ENCODE peak calls at places on chromosomes 1 and 21, in nine cellular contexts. Z is Panc1; W is brain microvascular endothelial cell; M is Karpas-422; F is suprapubic skin; X is PC-3; K is CD8-positive, alpha-beta T cell; Y is MM.1S; Q is colonic mucosa. C is an unnamed sample.

GRCh38 chr1:43292679-43293078 is 7.3 kb upstream of the C1orf210 start:
- DNase-seq in W (no peak), F (no peak), K (no peak), M (no peak), Q (no peak), X (no peak), Z (no peak), Y (no peak), C (no peak)

GRCh38 chr1:46221749-46222148 is 18.6 kb downstream of the LURAP1 start:
- DNase-seq in Y (no peak), K (no peak), M (no peak), Z (no peak), W (no peak), Q (no peak), X (no peak), F (no peak), C (no peak)

GRCh38 chr1:180188103-180188506 is 33.4 kb downstream of the QSOX1 start:
- DNase-seq in X (peak), K (no peak), M (peak), F (no peak), Q (peak), W (peak), Y (peak), Z (peak), C (no peak)

GRCh38 chr21:27818847-27819246 is 852.0 kb upstream of the ADAMTS5 start:
- DNase-seq in X (peak), Y (no peak), F (no peak), Q (no peak), M (no peak), W (no peak), Z (no peak), K (no peak), C (no peak)

GRCh38 chr1:150708595-150708994 is 11.6 kb upstream of the GOLPH3L start:
- DNase-seq in Y (no peak), M (no peak), K (no peak), X (no peak), Z (no peak), F (no peak), W (no peak), Q (no peak), C (no peak)

GRCh38 chr1:217133958-217134856 is 411.0 kb upstream of the ESRRG start:
- DNase-seq in X (no peak), F (no peak), K (no peak), Q (no peak), Z (no peak), Y (no peak), M (no peak), W (no peak), C (no peak)

GRCh38 chr1:95095833-95096217 is 21.3 kb upstream of the TLCD4 start:
- DNase-seq in X (peak), K (no peak), Y (no peak), Z (no peak), W (no peak), M (no peak), F (no peak), Q (no peak), C (no peak)

GRCh38 chr1:46555081-46555432 is 3.6 kb upstream of the KNCN start:
- DNase-seq in Z (no peak), Y (no peak), K (no peak), Q (no peak), X (no peak), F (no peak), M (no peak), W (no peak), C (no peak)

GRCh38 chr1:115641762-115642167 is at the start of gene VANGL1:
- DNase-seq in K (no peak), W (peak), X (peak), Y (peak), M (no peak), Z (no peak), Q (peak), F (no peak), C (peak)

GRCh38 chr1:40980453-40981121 is 1.1 kb downstream of the CTPS1 start:
- DNase-seq in Z (no peak), F (no peak), X (peak), Y (peak), M (peak), Q (peak), K (peak), W (no peak), C (peak)

GRCh38 chr21:34908424-34909055 is 140.6 kb downstream of the RUNX1 start:
- DNase-seq in Q (peak), F (no peak), Z (no peak), M (no peak), Y (no peak), K (no peak), X (peak), W (no peak), C (no peak)

GRCh38 chr1:116144151-116144550 is 33.0 kb downstream of the MAB21L3 start:
- DNase-seq in F (no peak), X (no peak), Q (no peak), Z (no peak), Y (no peak), W (no peak), M (no peak), K (no peak), C (no peak)

GRCh38 chr21:41545500-41546359 is 37.8 kb upstream of the TMPRSS2 start:
- DNase-seq in M (no peak), F (no peak), X (no peak), W (no peak), Y (peak), Q (no peak), K (no peak), Z (no peak), C (no peak)

GRCh38 chr1:58714594-58714993 is 14.7 kb upstream of the MYSM1 start:
- DNase-seq in Q (no peak), F (no peak), W (no peak), M (no peak), K (no peak), Y (no peak), X (no peak), Z (no peak), C (no peak)

GRCh38 chr1:59692591-59692990 is 122.2 kb upstream of the HOOK1 start:
- DNase-seq in M (no peak), K (no peak), W (peak), Z (no peak), Y (no peak), X (no peak), Q (no peak), F (no peak), C (no peak)

GRCh38 chr1:198686069-198686728 is 47.4 kb downstream of the PTPRC start:
- DNase-seq in Z (no peak), M (peak), X (peak), W (no peak), Y (peak), K (no peak), F (no peak), Q (no peak), C (no peak)

GRCh38 chr1:237041795-237042466 is at the start of gene RYR2:
- DNase-seq in X (no peak), Y (no peak), K (no peak), Z (no peak), M (no peak), Q (no peak), F (no peak), W (no peak), C (no peak)

GRCh38 chr1:170765712-170766330 is 101.9 kb downstream of the PRRX1 start:
- DNase-seq in W (peak), K (no peak), Z (no peak), Y (peak), M (peak), Q (no peak), X (peak), F (no peak), C (no peak)

GRCh38 chr1:78184460-78185072 is 138.8 kb downstream of the GIPC2 start:
- DNase-seq in M (no peak), X (no peak), Q (no peak), Z (no peak), W (no peak), K (no peak), F (no peak), Y (no peak), C (no peak)

GRCh38 chr1:109083923-109084322 is 6.6 kb upstream of the TMEM167B start:
- DNase-seq in F (no peak), Z (no peak), Q (no peak), Y (no peak), K (no peak), X (no peak), M (no peak), W (no peak), C (no peak)

GRCh38 chr1:162070825-162071224 is 1.3 kb downstream of the NOS1AP start:
- DNase-seq in Y (peak), Z (no peak), X (peak), M (no peak), Q (peak), K (no peak), W (no peak), F (no peak), C (no peak)
- H3K4me3 ChIP-seq in Y (peak), Z (peak), X (peak), M (no peak), Q (peak), K (no peak), W (no peak), F (peak), C (no peak)

GRCh38 chr21:44024257-44024656 is 12.1 kb downstream of the TRAPPC10 start:
- DNase-seq in K (no peak), Z (no peak), M (no peak), X (no peak), F (peak), Q (no peak), W (no peak), Y (no peak), C (no peak)
- H3K27ac ChIP-seq in K (no peak), Z (no peak), M (no peak), X (no peak), F (no peak), Q (no peak), W (no peak), Y (no peak), C (no peak)

GRCh38 chr1:21724570-21724969 is 55.4 kb upstream of the RAP1GAP start:
- DNase-seq in K (no peak), M (no peak), Z (no peak), Y (no peak), X (no peak), F (no peak), Q (no peak), W (no peak), C (no peak)
- H3K4me3 ChIP-seq in K (no peak), M (no peak), Z (no peak), Y (no peak), X (no peak), F (no peak), Q (no peak), W (no peak), C (no peak)

DNA sequence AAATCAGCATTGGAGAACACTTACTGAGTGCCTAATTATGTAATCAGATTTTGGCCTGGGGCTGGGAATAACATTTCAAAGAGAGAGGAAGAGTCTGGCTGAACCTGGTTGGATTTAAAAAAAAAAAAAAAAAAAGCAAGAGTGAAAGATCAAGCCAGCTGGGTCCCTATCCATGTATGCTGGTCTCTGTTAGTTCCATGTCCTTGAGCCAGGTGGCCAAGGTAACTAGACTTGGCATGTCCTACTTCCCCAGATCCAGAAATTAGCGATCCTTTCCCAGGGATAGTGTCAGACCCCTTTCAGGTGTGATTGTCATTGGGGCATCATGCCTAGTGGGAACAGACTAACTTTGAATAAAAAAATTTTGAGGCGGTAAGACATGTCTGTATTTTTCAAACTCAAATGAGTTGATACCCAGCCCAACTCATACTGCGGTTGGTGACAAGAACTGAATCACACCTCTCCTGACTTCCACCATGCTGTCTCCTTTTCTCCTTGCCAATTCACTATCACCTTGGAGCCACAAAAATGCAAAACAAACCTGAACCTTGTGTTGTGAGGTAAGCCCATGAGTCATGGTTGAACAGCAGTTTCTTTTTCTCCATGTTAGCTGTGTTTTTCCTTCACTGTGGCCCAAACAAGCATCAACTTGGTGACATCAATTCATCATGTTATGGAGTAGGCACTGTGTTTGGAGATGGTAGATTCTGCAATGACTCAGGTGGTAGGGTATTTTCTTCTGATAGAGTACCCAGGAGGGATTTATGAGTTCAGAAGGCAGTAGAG is 24.5 kb upstream of the PPP2R5A start:
- DNase-seq in F (no peak), Y (no peak), Q (no peak), M (no peak), X (peak), Z (no peak), W (no peak), K (no peak), C (no peak)
- H3K27ac ChIP-seq in F (peak), Y (no peak), Q (no peak), M (no peak), X (peak), Z (no peak), W (no peak), K (no peak), C (no peak)

GRCh38 chr1:152110365-152110859 is 4.8 kb downstream of the TCHH start:
- DNase-seq in F (no peak), K (no peak), M (no peak), Q (peak), Z (no peak), X (peak), Y (peak), W (peak), C (no peak)

GRCh38 chr1:152108899-152109222 is 6.4 kb downstream of the TCHH start:
- DNase-seq in K (no peak), Y (no peak), X (no peak), F (no peak), Z (no peak), Q (peak), M (no peak), W (no peak), C (no peak)

GRCh38 chr1:152109231-152109997 is 5.8 kb downstream of the TCHH start:
- DNase-seq in F (no peak), X (peak), Z (no peak), M (no peak), W (no peak), Q (peak), K (no peak), Y (no peak), C (no peak)

GRCh38 chr1:152110860-152111514 is 4.3 kb downstream of the TCHH start:
- DNase-seq in Q (peak), K (no peak), Z (no peak), F (no peak), W (peak), Y (peak), M (peak), X (peak), C (no peak)

GRCh38 chr1:152109998-152110294 is 5.3 kb downstream of the TCHH start:
- DNase-seq in Z (no peak), Y (no peak), M (no peak), Q (no peak), F (no peak), X (no peak), K (no peak), W (no peak), C (no peak)
- H3K4me3 ChIP-seq in Z (peak), Y (no peak), M (no peak), Q (peak), F (peak), X (peak), K (peak), W (peak), C (peak)

DNA sequence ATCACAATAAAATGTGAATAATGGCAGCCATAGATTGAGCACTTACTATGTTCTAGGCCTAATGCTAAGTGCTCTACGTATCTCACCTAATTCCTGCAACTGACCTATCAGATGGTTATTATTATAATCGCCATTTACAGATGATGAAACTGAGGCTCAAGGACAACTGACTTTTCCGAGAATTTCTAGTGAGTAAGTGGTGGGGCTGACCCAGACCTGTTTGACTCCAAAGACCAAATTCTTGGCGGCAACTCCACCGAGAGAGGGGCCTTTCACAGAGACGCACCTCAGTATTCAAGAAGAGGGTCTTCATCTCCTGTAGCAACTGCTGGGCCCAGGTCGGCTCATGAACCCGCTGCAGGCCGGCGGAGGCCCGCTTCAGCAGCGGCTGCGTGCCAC is 573 bp downstream of the TMEM234 start:
- DNase-seq in F (no peak), M (no peak), X (no peak), K (no peak), Z (no peak), Q (no peak), W (no peak), Y (no peak), C (no peak)
- H3K27ac ChIP-seq in F (peak), M (peak), X (peak), K (peak), Z (peak), Q (peak), W (peak), Y (no peak), C (peak)

DNA sequence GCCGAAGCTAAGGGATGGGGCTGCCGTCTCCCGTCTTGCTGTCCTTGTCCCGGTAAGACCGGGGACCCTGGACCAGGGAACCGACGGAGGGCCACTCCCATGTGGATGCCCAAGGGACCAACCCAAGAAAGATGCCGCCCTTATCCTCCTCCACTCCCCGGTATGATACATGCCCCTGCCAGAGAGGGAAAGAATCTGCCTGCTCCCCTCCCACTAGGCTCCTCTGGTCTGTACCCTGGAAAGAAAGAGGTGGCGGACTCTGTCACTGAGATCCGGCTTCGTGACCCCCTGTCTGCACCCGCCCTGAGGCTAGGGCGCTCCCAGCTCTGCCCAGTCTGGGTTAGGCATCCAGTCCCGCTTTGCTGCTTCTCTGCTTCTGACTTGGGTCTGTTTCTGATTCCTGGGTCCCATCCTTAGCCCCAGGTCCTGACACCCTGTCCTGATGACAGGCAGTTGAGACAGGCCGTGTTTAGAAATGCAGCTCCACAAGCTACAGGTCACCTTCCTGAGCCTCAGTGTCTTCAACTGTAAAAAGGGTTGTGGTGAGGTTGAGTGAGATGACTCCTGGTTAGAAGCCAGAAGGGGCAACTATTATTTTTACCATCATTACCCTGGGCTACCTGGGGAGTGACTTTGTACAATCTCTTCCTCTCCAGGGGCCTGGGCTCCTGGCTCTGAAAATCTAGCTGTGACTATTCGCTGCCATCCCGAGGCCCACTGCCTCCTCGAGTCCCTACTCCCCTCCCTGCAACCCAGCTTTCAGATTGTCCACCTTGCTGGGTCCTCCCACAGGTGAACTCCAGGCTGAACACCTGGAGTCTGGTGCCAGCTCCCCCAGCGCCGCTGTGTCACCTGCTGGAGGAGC is 3.7 kb downstream of the MATN1 start:
- DNase-seq in Q (no peak), W (no peak), K (no peak), X (peak), M (no peak), Y (no peak), F (no peak), Z (peak), C (no peak)
- H3K4me3 ChIP-seq in Q (peak), W (peak), K (peak), X (peak), M (peak), Y (peak), F (peak), Z (peak), C (peak)

GRCh38 chr1:25740071-25740470 is 59.9 kb upstream of the SELENON start:
- DNase-seq in X (no peak), Z (no peak), M (no peak), Y (no peak), F (no peak), Q (no peak), K (no peak), W (no peak), C (no peak)

GRCh38 chr1:25744636-25745425 is 55.2 kb upstream of the SELENON start:
- DNase-seq in Z (no peak), F (no peak), Q (no peak), W (no peak), Y (no peak), K (no peak), M (no peak), X (no peak), C (no peak)

GRCh38 chr1:25743164-25744139 is 56.5 kb upstream of the SELENON start:
- DNase-seq in Y (no peak), K (no peak), Z (no peak), F (peak), Q (peak), M (no peak), X (no peak), W (peak), C (no peak)

GRCh38 chr1:25744140-25744581 is 55.8 kb upstream of the SELENON start:
- DNase-seq in Y (no peak), W (peak), K (no peak), Q (peak), M (no peak), Z (peak), X (peak), F (no peak), C (no peak)

DNA sequence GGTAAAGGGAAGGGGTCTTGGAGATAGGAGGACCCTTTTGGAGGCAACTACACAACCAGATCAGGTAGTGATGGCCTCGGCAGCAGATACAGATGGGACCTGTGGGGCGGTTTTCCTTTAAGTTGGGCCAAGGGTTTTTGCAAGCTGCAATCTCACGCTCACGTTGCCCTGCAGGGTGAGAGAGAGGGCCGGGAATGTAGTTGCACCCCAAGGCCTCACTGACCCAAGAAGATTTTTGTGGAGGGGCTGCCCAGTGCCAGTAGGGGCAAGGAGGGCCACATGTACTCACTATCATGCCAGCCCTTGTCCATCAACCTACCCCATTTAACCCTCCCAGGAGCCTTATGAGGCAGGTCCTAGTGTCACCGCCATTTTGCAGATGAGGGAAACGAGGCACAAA is 57.7 kb upstream of the SELENON start:
- DNase-seq in Q (no peak), X (no peak), K (no peak), Z (no peak), W (no peak), F (no peak), M (no peak), Y (no peak), C (no peak)
- H3K27ac ChIP-seq in Q (no peak), X (no peak), K (no peak), Z (no peak), W (no peak), F (no peak), M (no peak), Y (no peak), C (no peak)